ENCODE peak calls at places on chromosomes 2 and 18, in nine cellular contexts. One of them, this sample, is unnamed.

GRCh38 chr18:80107396-80107795 is 1.7 kb upstream of the ADNP2 start:
- DNase-seq in OCI-LY7: no peak
- DNase-seq in cardiac fibroblast: no peak
- DNase-seq in activated naive CD8-positive, alpha-beta T cell treated with anti-CD3 and anti-CD28 coated beads, Interleukin-2, amount 50 U/mL, for 24 hours: no peak
- DNase-seq in GF-D8: no peak
- DNase-seq in NAMALWA: no peak
- DNase-seq in activated T-cell treated with anti-CD3 and anti-CD28 coated beads, Interleukin-2, amount 50 U/mL, for 72 hours: no peak
- DNase-seq in activated naive CD4-positive, alpha-beta T cell treated with Interleukin-2 at 50 U/mL for 16 hours: no peak
- DNase-seq in NCI-H1436 treated with DMSO at 0.1 percent for 48 hours: no peak
- DNase-seq in this sample: no peak

GRCh38 chr18:63152791-63153190 is 166.8 kb downstream of the BCL2 start:
- DNase-seq in OCI-LY7: no peak
- DNase-seq in cardiac fibroblast: no peak
- DNase-seq in activated naive CD8-positive, alpha-beta T cell treated with anti-CD3 and anti-CD28 coated beads, Interleukin-2, amount 50 U/mL, for 24 hours: no peak
- DNase-seq in GF-D8: no peak
- DNase-seq in NAMALWA: no peak
- DNase-seq in activated T-cell treated with anti-CD3 and anti-CD28 coated beads, Interleukin-2, amount 50 U/mL, for 72 hours: peak
- DNase-seq in activated naive CD4-positive, alpha-beta T cell treated with Interleukin-2 at 50 U/mL for 16 hours: peak
- DNase-seq in NCI-H1436 treated with DMSO at 0.1 percent for 48 hours: no peak
- DNase-seq in this sample: no peak

GRCh38 chr2:43071629-43072550 is 154.5 kb downstream of the ZFP36L2 start:
- DNase-seq in OCI-LY7: no peak
- DNase-seq in cardiac fibroblast: peak
- DNase-seq in activated naive CD8-positive, alpha-beta T cell treated with anti-CD3 and anti-CD28 coated beads, Interleukin-2, amount 50 U/mL, for 24 hours: no peak
- DNase-seq in GF-D8: no peak
- DNase-seq in NAMALWA: no peak
- DNase-seq in activated T-cell treated with anti-CD3 and anti-CD28 coated beads, Interleukin-2, amount 50 U/mL, for 72 hours: no peak
- DNase-seq in activated naive CD4-positive, alpha-beta T cell treated with Interleukin-2 at 50 U/mL for 16 hours: no peak
- DNase-seq in NCI-H1436 treated with DMSO at 0.1 percent for 48 hours: no peak
- DNase-seq in this sample: no peak

GRCh38 chr2:48278590-48278989 is 251.4 kb upstream of the STON1 start:
- DNase-seq in OCI-LY7: no peak
- DNase-seq in cardiac fibroblast: no peak
- DNase-seq in activated naive CD8-positive, alpha-beta T cell treated with anti-CD3 and anti-CD28 coated beads, Interleukin-2, amount 50 U/mL, for 24 hours: no peak
- DNase-seq in GF-D8: no peak
- DNase-seq in NAMALWA: no peak
- DNase-seq in activated T-cell treated with anti-CD3 and anti-CD28 coated beads, Interleukin-2, amount 50 U/mL, for 72 hours: no peak
- DNase-seq in activated naive CD4-positive, alpha-beta T cell treated with Interleukin-2 at 50 U/mL for 16 hours: no peak
- DNase-seq in NCI-H1436 treated with DMSO at 0.1 percent for 48 hours: no peak
- DNase-seq in this sample: no peak

GRCh38 chr2:240688563-240688919 is 3.1 kb upstream of the AQP12A start:
- DNase-seq in OCI-LY7: no peak
- DNase-seq in cardiac fibroblast: no peak
- DNase-seq in activated naive CD8-positive, alpha-beta T cell treated with anti-CD3 and anti-CD28 coated beads, Interleukin-2, amount 50 U/mL, for 24 hours: no peak
- DNase-seq in GF-D8: no peak
- DNase-seq in NAMALWA: no peak
- DNase-seq in activated T-cell treated with anti-CD3 and anti-CD28 coated beads, Interleukin-2, amount 50 U/mL, for 72 hours: no peak
- DNase-seq in activated naive CD4-positive, alpha-beta T cell treated with Interleukin-2 at 50 U/mL for 16 hours: no peak
- DNase-seq in NCI-H1436 treated with DMSO at 0.1 percent for 48 hours: no peak
- DNase-seq in this sample: no peak

GRCh38 chr2:7736646-7737305 is 819.6 kb downstream of the RNF144A start:
- DNase-seq in OCI-LY7: peak
- DNase-seq in cardiac fibroblast: no peak
- DNase-seq in activated naive CD8-positive, alpha-beta T cell treated with anti-CD3 and anti-CD28 coated beads, Interleukin-2, amount 50 U/mL, for 24 hours: no peak
- DNase-seq in GF-D8: no peak
- DNase-seq in NAMALWA: no peak
- DNase-seq in activated T-cell treated with anti-CD3 and anti-CD28 coated beads, Interleukin-2, amount 50 U/mL, for 72 hours: no peak
- DNase-seq in activated naive CD4-positive, alpha-beta T cell treated with Interleukin-2 at 50 U/mL for 16 hours: no peak
- DNase-seq in NCI-H1436 treated with DMSO at 0.1 percent for 48 hours: no peak
- DNase-seq in this sample: no peak

GRCh38 chr2:234502285-234502918 is 5.5 kb upstream of the ARL4C start:
- DNase-seq in OCI-LY7: no peak
- DNase-seq in cardiac fibroblast: peak
- DNase-seq in activated naive CD8-positive, alpha-beta T cell treated with anti-CD3 and anti-CD28 coated beads, Interleukin-2, amount 50 U/mL, for 24 hours: no peak
- DNase-seq in GF-D8: no peak
- DNase-seq in NAMALWA: no peak
- DNase-seq in activated T-cell treated with anti-CD3 and anti-CD28 coated beads, Interleukin-2, amount 50 U/mL, for 72 hours: no peak
- DNase-seq in activated naive CD4-positive, alpha-beta T cell treated with Interleukin-2 at 50 U/mL for 16 hours: no peak
- DNase-seq in NCI-H1436 treated with DMSO at 0.1 percent for 48 hours: peak
- DNase-seq in this sample: no peak

GRCh38 chr2:10515887-10516286 is 67.8 kb upstream of the ODC1 start:
- DNase-seq in OCI-LY7: no peak
- DNase-seq in cardiac fibroblast: no peak
- DNase-seq in activated naive CD8-positive, alpha-beta T cell treated with anti-CD3 and anti-CD28 coated beads, Interleukin-2, amount 50 U/mL, for 24 hours: no peak
- DNase-seq in GF-D8: no peak
- DNase-seq in NAMALWA: no peak
- DNase-seq in activated T-cell treated with anti-CD3 and anti-CD28 coated beads, Interleukin-2, amount 50 U/mL, for 72 hours: no peak
- DNase-seq in activated naive CD4-positive, alpha-beta T cell treated with Interleukin-2 at 50 U/mL for 16 hours: no peak
- DNase-seq in NCI-H1436 treated with DMSO at 0.1 percent for 48 hours: no peak
- DNase-seq in this sample: no peak

GRCh38 chr2:1790996-1791395 is 46.7 kb upstream of the PXDN start:
- DNase-seq in OCI-LY7: no peak
- DNase-seq in cardiac fibroblast: no peak
- DNase-seq in activated naive CD8-positive, alpha-beta T cell treated with anti-CD3 and anti-CD28 coated beads, Interleukin-2, amount 50 U/mL, for 24 hours: no peak
- DNase-seq in GF-D8: no peak
- DNase-seq in NAMALWA: no peak
- DNase-seq in activated T-cell treated with anti-CD3 and anti-CD28 coated beads, Interleukin-2, amount 50 U/mL, for 72 hours: no peak
- DNase-seq in activated naive CD4-positive, alpha-beta T cell treated with Interleukin-2 at 50 U/mL for 16 hours: no peak
- DNase-seq in NCI-H1436 treated with DMSO at 0.1 percent for 48 hours: no peak
- DNase-seq in this sample: no peak

GRCh38 chr2:120552800-120553471 is 182.7 kb upstream of the GLI2 start:
- DNase-seq in OCI-LY7: peak
- DNase-seq in cardiac fibroblast: peak
- DNase-seq in activated naive CD8-positive, alpha-beta T cell treated with anti-CD3 and anti-CD28 coated beads, Interleukin-2, amount 50 U/mL, for 24 hours: peak
- DNase-seq in GF-D8: no peak
- DNase-seq in NAMALWA: no peak
- DNase-seq in activated T-cell treated with anti-CD3 and anti-CD28 coated beads, Interleukin-2, amount 50 U/mL, for 72 hours: peak
- DNase-seq in activated naive CD4-positive, alpha-beta T cell treated with Interleukin-2 at 50 U/mL for 16 hours: no peak
- DNase-seq in NCI-H1436 treated with DMSO at 0.1 percent for 48 hours: no peak
- DNase-seq in this sample: peak

GRCh38 chr2:36538345-36538744 is 59.6 kb downstream of the FEZ2 start:
- DNase-seq in OCI-LY7: no peak
- DNase-seq in cardiac fibroblast: peak
- DNase-seq in activated naive CD8-positive, alpha-beta T cell treated with anti-CD3 and anti-CD28 coated beads, Interleukin-2, amount 50 U/mL, for 24 hours: no peak
- DNase-seq in GF-D8: no peak
- DNase-seq in NAMALWA: no peak
- DNase-seq in activated T-cell treated with anti-CD3 and anti-CD28 coated beads, Interleukin-2, amount 50 U/mL, for 72 hours: no peak
- DNase-seq in activated naive CD4-positive, alpha-beta T cell treated with Interleukin-2 at 50 U/mL for 16 hours: no peak
- DNase-seq in NCI-H1436 treated with DMSO at 0.1 percent for 48 hours: peak
- DNase-seq in this sample: no peak

GRCh38 chr2:48194641-48195040 is 288.3 kb upstream of the FBXO11 start:
- DNase-seq in OCI-LY7: no peak
- DNase-seq in cardiac fibroblast: no peak
- DNase-seq in activated naive CD8-positive, alpha-beta T cell treated with anti-CD3 and anti-CD28 coated beads, Interleukin-2, amount 50 U/mL, for 24 hours: no peak
- DNase-seq in GF-D8: no peak
- DNase-seq in NAMALWA: no peak
- DNase-seq in activated T-cell treated with anti-CD3 and anti-CD28 coated beads, Interleukin-2, amount 50 U/mL, for 72 hours: no peak
- DNase-seq in activated naive CD4-positive, alpha-beta T cell treated with Interleukin-2 at 50 U/mL for 16 hours: no peak
- DNase-seq in NCI-H1436 treated with DMSO at 0.1 percent for 48 hours: no peak
- DNase-seq in this sample: no peak

This sample was measured in HepG2.